ENCODE peak calls at places on chromosomes 1 and 21, in five cellular contexts. E is fibroblast of lung, O is heart right ventricle, W is cardiac muscle cell, S is RWPE1. Z is an unnamed sample.

GRCh38 chr1:20486457-20487235 is 636 bp upstream of the CAMK2N1 start:
- DNase-seq in S (no peak), E (peak), W (peak), O (peak), Z (peak)

GRCh38 chr1:208866351-208866750 is 622.2 kb upstream of the PLXNA2 start:
- DNase-seq in S (no peak), W (no peak), E (no peak), O (no peak), Z (no peak)

GRCh38 chr21:14981246-14981645 is 83.6 kb downstream of the NRIP1 start:
- DNase-seq in W (no peak), S (no peak), E (no peak), O (no peak), Z (no peak)

GRCh38 chr1:221527886-221528634 is 213.8 kb downstream of the DUSP10 start:
- DNase-seq in O (no peak), E (no peak), S (no peak), W (no peak), Z (no peak)

GRCh38 chr1:16173447-16174260 is 17.8 kb upstream of the EPHA2 start:
- DNase-seq in W (no peak), S (peak), E (peak), O (no peak), Z (peak)

GRCh38 chr1:111990026-111990877 is 784 bp upstream of the KCND3 start:
- DNase-seq in E (peak), O (no peak), W (no peak), S (no peak), Z (peak)

GRCh38 chr1:183281039-183281438 is 95.0 kb downstream of the LAMC2 start:
- DNase-seq in O (no peak), E (no peak), S (no peak), W (no peak), Z (no peak)

GRCh38 chr21:45811136-45811535 is 167.6 kb downstream of the PCBP3 start:
- DNase-seq in W (no peak), E (no peak), S (no peak), O (no peak), Z (no peak)

DNA sequence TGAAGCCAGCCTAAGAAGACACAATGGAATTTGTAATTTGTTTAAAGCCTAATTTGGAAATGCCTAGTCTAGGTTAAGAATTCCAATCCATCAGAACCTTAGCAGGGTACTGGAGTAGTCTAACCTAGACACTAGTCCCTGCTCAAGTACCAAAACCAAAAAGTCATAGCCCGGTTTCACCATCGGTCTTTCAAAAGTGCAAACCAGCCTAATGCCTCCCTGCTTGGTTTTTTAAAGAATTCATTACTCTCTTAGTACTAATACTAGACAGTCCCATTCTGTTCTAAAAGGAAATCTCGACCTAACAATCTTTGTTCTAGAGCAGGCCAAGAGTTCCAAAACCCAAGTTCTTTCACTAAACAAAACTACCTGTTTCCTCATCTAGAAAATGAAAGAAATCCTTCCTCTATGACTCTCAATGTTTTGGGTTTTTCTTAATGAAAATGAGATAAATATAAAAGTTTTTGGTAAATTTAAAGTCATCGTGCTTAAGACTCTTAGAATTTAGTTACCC is 2.6 kb downstream of the PUM1 start:
- DNase-seq in W (no peak), S (no peak), O (no peak), E (no peak), Z (no peak)
- H3K27ac ChIP-seq in W (peak), S (no peak), O (no peak), E (no peak), Z (no peak)

DNA sequence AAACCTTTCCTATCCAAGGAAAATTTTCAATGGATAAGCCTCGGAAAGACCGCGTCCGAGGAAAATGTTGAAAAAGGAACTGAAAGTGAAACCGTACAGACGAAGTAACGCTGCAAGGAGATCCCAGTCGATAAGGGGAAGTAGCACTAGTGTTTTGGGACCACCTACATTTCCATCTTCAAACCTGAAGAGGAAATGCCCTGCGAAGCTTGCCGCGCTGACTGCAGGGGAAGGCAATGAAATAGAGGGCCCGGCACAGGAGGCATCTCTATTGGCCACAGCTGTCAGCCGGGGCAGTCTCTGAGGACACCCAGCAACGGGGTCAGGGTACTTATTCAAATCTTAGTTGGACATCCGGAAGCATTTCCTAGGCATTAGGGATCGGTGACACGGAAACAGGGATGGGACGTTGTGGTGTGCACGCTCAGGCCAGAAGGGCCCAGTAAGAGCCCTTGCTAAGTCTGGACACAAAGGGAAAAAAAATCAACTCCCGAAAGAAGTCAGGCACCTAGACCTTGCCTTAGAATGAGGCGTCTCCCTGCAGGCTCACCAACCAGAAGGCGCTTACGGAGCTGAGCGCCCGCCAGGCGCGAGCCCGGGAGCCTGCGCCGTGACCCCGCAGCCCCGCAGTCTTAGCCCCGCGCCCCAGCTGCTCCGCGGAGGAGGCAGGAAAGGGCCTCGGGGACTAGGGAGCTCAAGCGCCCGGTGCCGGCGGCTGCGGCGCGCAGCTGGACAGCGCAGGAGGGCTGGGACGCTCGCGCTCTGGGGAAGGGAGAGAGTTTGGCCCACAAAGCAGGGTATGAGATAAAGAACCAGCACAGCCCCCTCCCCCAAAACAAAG is 649 bp downstream of the USF1 start:
- DNase-seq in E (peak), W (peak), S (peak), O (peak), Z (peak)
- TF ChIP-seq CTCF in E (no peak), W (no peak), S (no peak), O (no peak), Z (no peak)

GRCh38 chr1:156402621-156403020 is 33.6 kb downstream of the RHBG start:
- DNase-seq in O (no peak), E (no peak), S (no peak), W (no peak), Z (no peak)

GRCh38 chr1:156400191-156400920 is 31.3 kb downstream of the RHBG start:
- DNase-seq in S (no peak), E (no peak), O (no peak), W (no peak), Z (peak)

GRCh38 chr1:156399355-156400125 is 30.5 kb downstream of the RHBG start:
- DNase-seq in S (no peak), O (no peak), E (no peak), W (no peak), Z (no peak)

GRCh38 chr1:156401681-156402081 is 32.7 kb downstream of the RHBG start:
- DNase-seq in E (no peak), O (no peak), S (no peak), W (no peak), Z (no peak)

DNA sequence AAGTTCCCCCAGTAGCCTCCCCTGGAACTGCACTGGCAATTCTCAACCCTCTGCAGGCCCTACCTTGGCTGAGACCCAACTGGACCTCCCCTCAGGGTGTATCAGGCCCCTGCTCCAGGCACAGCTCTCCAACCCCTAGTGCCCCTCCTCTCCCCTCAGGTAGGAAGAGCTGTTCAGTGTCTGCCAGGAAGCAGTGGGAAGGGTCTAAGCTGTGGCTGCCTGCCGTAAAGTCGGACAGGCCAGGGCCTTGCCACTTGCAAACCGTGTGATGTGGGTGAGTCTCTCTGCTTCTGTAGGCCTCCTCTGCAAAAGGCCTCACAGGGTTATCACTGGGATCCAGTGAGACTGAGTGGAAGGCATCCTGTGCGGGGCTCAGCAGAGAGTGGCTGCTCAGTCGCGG is 32.2 kb downstream of the RHBG start:
- DNase-seq in O (no peak), S (no peak), E (no peak), W (no peak), Z (no peak)
- H3K27ac ChIP-seq in O (no peak), S (no peak), E (no peak), W (no peak), Z (no peak)

DNA sequence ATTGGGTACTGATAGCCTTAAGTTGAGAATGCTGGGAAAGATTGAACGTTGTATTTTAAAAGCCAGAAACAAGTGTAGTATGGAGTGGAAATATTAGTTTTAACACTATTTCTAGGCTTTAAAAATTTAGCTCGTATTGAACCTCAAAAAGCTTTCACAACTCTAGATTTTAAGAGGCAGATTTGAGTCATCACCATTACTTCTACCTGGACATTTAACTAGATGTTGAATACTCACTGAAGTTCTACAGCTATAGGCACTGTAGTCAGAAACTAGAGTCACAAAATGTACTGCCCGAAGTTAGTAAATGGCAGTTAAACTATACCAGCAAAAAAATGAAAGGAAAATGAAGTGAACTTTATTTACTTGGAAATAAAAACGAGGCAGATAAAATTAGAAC is 96.5 kb downstream of the NEK7 start:
- DNase-seq in E (no peak), O (no peak), S (no peak), W (no peak), Z (no peak)
- TF ChIP-seq CTCF in E (no peak), O (no peak), S (no peak), W (no peak), Z (no peak)

DNA sequence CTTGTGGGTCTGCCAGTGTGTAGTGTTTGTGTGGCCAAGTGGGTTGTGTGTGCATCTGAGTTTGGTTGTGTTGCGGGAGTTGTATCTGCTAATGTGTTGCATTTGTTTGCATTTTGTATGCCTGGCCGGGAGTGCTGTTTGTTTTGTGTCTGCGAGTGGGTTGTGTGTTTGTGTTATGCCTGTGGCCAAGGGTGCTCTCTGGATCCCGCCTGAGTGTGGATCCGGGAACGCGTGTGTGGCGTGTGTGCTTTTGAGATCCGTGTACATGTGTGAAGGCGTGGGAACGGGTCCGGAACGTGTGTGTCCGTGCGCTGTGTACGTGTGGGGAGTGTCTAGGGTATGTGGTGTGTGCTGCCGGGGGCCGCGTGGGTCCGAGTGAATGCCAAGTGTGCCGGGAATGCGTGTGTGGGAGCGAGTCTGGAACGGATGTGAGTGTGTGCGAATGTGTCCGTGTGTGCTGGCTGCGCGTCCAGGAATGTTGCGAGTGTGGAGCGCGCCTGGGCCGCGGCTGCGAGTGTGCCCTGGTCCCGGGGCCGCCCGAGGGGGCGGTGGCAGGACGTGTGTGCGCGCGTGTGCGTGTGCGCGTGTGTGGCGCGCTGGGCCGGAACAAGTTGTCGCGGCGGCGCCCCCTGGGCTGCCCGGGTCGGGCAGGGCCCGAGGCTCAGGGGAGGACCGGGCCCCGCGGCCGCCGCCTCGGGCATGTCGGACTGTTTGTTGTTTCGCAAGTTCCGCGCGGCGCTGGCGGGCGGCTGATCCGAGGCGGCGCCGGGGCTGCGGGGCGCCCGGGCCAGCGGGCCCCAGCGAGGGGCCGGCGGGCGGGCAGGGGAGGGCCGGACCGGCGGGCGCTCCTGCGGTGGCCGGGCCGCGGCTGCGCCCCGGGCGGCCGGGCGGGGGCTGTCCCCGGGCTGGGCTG is 927 bp downstream of the PTPRU start:
- DNase-seq in O (peak), S (no peak), E (peak), W (peak), Z (peak)
- H3K27ac ChIP-seq in O (no peak), S (peak), E (no peak), W (no peak), Z (peak)

GRCh38 chr1:243601720-243602119 is 248.3 kb downstream of the AKT3 start:
- DNase-seq in O (no peak), S (no peak), E (no peak), W (no peak), Z (no peak)

GRCh38 chr1:243609698-243610097 is 240.3 kb downstream of the AKT3 start:
- DNase-seq in S (no peak), O (no peak), W (no peak), E (no peak), Z (no peak)

GRCh38 chr1:243605604-243606003 is 244.4 kb downstream of the AKT3 start:
- DNase-seq in S (no peak), W (no peak), O (no peak), E (peak), Z (no peak)
- TF ChIP-seq CTCF in S (no peak), W (no peak), O (no peak), E (no peak), Z (no peak)

GRCh38 chr1:59125711-59126320 is 171.1 kb upstream of the FGGY start:
- DNase-seq in E (peak), O (no peak), S (no peak), W (no peak), Z (no peak)

GRCh38 chr1:59128784-59129227 is 168.1 kb upstream of the FGGY start:
- DNase-seq in E (peak), S (peak), O (no peak), W (no peak), Z (no peak)

GRCh38 chr1:59126361-59126760 is 170.5 kb upstream of the FGGY start:
- DNase-seq in S (no peak), E (peak), O (no peak), W (no peak), Z (no peak)

GRCh38 chr1:59125154-59125553 is 171.7 kb upstream of the FGGY start:
- DNase-seq in O (no peak), W (no peak), S (no peak), E (no peak), Z (no peak)

GRCh38 chr1:59128239-59128736 is 168.6 kb upstream of the FGGY start:
- DNase-seq in W (no peak), S (peak), E (peak), O (no peak), Z (no peak)
- H3K27ac ChIP-seq in W (no peak), S (no peak), E (no peak), O (no peak), Z (no peak)

GRCh38 chr1:85581802-85582686 is 1.5 kb downstream of the CCN1 start:
- DNase-seq in W (peak), O (peak), E (peak), S (peak), Z (no peak)
- TF ChIP-seq CTCF in W (peak), O (peak), E (peak), S (peak), Z (peak)